ENCODE peak calls at places on chromosomes 11 and 22, in five cellular contexts. O is neural progenitor cell, L is MM.1S, T is PC-9, X is SK-N-SH. D is an unnamed sample.

GRCh38 chr11:92885600-92885999 is 83.9 kb upstream of the MTNR1B start:
- DNase-seq in O (no peak), L (no peak), T (no peak), X (no peak), D (no peak)

GRCh38 chr11:102453921-102454320 is 1.4 kb upstream of the TMEM123 start:
- DNase-seq in O (no peak), L (no peak), T (no peak), X (no peak), D (no peak)

GRCh38 chr11:119065369-119065768 is 2.2 kb upstream of the VPS11 start:
- DNase-seq in O (peak; percentile 43), L (peak; percentile 53), T (no peak), X (peak; percentile 52), D (peak; percentile 66)

GRCh38 chr11:94933225-94934130 is 39.9 kb downstream of the CWC15 start:
- DNase-seq in O (no peak), L (no peak), T (no peak), X (peak; percentile 35), D (peak; percentile 21)

GRCh38 chr11:126282361-126282741 is 542 bp upstream of the TIRAP start:
- DNase-seq in O (peak; percentile 62), L (no peak), T (peak; percentile 28), X (peak; percentile 81), D (peak; percentile 34)

GRCh38 chr22:43169310-43170130 is 17.4 kb downstream of the TTLL12 start:
- DNase-seq in O (no peak), L (no peak), T (no peak), X (no peak), D (no peak)

GRCh38 chr11:59097113-59097708 is 9.8 kb upstream of the FAM111B start:
- DNase-seq in O (peak; percentile 56), L (peak; percentile 59), T (peak; percentile 16), X (peak; percentile 34), D (peak; percentile 75)

GRCh38 chr22:42833104-42833503 is 24.0 kb downstream of the ARFGAP3 start:
- DNase-seq in O (no peak), L (no peak), T (no peak), X (no peak), D (no peak)

GRCh38 chr11:63532150-63532549 is 4.5 kb upstream of the PLAAT4 start:
- DNase-seq in O (no peak), L (no peak), T (no peak), X (no peak), D (no peak)

GRCh38 chr11:63534895-63535461 is 1.6 kb upstream of the PLAAT4 start:
- DNase-seq in O (no peak), L (peak; percentile 80), T (no peak), X (no peak), D (no peak)

GRCh38 chr11:63532799-63533475 is 3.7 kb upstream of the PLAAT4 start:
- DNase-seq in O (peak; percentile 28), L (no peak), T (no peak), X (no peak), D (no peak)

GRCh38 chr11:63535734-63536133 is 874 bp upstream of the PLAAT4 start:
- DNase-seq in O (no peak), L (no peak), T (no peak), X (no peak), D (no peak)

DNA sequence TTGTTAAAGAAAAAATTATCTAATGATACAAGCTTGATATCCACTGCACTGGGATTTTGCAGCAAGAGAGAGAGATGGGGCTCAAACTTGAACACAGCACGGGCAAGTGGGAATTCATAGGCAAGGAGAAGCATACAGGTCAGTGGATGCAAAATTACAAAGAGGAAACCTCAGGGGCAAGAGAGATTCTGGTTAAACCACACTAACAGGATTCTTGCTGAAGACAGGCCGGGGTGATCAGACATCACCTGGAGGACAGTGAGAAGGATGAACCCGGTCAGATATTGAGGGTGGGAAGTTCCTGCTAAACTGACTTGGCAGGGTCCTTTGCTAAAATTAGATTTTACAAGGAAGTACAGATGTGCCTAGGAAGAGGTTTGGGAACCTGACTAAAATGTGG is 2.5 kb upstream of the PLAAT4 start:
- DNase-seq in O (no peak), L (no peak), T (no peak), X (no peak), D (no peak)
- H4K20me1 ChIP-seq in O (no peaks in the 10 kb centered on the region), L (no peaks in the 10 kb centered on the region), T (no peaks in the 10 kb centered on the region), X (no peaks in the 10 kb centered on the region), D (no peaks in the 10 kb centered on the region)

GRCh38 chr11:57546869-57547518 is 9.6 kb downstream of the SMTNL1 start:
- DNase-seq in O (peak; percentile 64), L (peak; percentile 29), T (peak; percentile 31), X (peak; percentile 35), D (peak; percentile 62)
- TF ChIP-seq CTCF in O (peak; percentile 26), L (peak; percentile 12), T (no peak), X (no peak), D (peak; percentile 39)

DNA sequence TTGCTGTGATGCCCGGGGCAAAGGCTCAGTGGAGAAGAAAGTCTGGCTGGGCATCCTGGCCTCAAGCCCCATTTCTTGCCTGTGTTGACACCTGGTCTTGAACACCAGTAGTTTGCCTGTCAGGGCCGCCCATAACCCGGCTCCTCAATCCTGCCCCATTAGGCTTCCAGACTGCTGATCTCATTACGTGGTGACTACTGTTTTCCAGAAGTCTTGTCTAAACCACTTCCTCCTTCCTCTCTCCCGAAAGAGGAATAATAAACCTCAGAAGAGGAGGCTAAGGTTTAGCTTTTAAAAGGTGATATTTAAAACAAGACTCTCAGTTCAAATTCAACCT is 97.7 kb downstream of the CD44 start:
- DNase-seq in O (no peak), L (no peak), T (no peak), X (no peak), D (no peak)
- H3F3A ChIP-seq in O (no peaks in the 10 kb centered on the region), L (peaks cover 11% of the 10 kb centered on the region), T (peaks cover 40% of the 10 kb centered on the region), X (peaks cover 38% of the 10 kb centered on the region), D (no peaks in the 10 kb centered on the region)

GRCh38 chr22:17155941-17156340 is 3.1 kb downstream of the HDHD5 start:
- DNase-seq in O (no peak), L (no peak), T (no peak), X (no peak), D (no peak)

GRCh38 chr22:17152971-17153370 is 6.1 kb downstream of the HDHD5 start:
- DNase-seq in O (no peak), L (no peak), T (no peak), X (no peak), D (no peak)

GRCh38 chr22:17157714-17158113 is 1.4 kb downstream of the HDHD5 start:
- DNase-seq in O (no peak), L (no peak), T (no peak), X (no peak), D (no peak)

GRCh38 chr22:17152340-17152739 is 6.7 kb downstream of the HDHD5 start:
- DNase-seq in O (no peak), L (no peak), T (no peak), X (no peak), D (no peak)

GRCh38 chr22:17154971-17155370 is 4.1 kb downstream of the HDHD5 start:
- DNase-seq in O (no peak), L (no peak), T (no peak), X (no peak), D (no peak)
- H4K20me1 ChIP-seq in O (peaks cover 79% of the 10 kb centered on the region), L (no peaks in the 10 kb centered on the region), T (peaks cover 2% of the 10 kb centered on the region), X (peaks cover 40% of the 10 kb centered on the region), D (peaks cover 5% of the 10 kb centered on the region)

D was measured in PC-3.